ENCODE peak calls at places on chromosomes 3 and 15, in six cellular contexts. E is transverse colon, P is A549, X is stomach, S is heart left ventricle, Q is HepG2. R is an unnamed sample.

GRCh38 chr3:146019508-146019907 is 141.5 kb downstream of the PLOD2 start:
- DNase-seq in S (no peak), P (no peak), E (no peak), X (no peak), Q (no peak), R (no peak)

GRCh38 chr3:109806929-109807328 is 469.6 kb upstream of the DPPA4 start:
- DNase-seq in S (no peak), X (no peak), P (peak; percentile 2), E (no peak), Q (peak; percentile 5), R (peak; percentile 57)

GRCh38 chr3:29033511-29033910 is 247.4 kb upstream of the RBMS3 start:
- DNase-seq in E (no peak), P (no peak), Q (no peak), X (no peak), S (no peak), R (no peak)

GRCh38 chr3:174097686-174098085 is 700.1 kb downstream of the NLGN1 start:
- DNase-seq in S (no peak), Q (no peak), P (no peak), X (no peak), E (no peak), R (no peak)

GRCh38 chr15:33742807-33743206 is 225.5 kb upstream of the CHRM5 start:
- DNase-seq in S (no peak), X (no peak), P (no peak), E (no peak), Q (no peak), R (no peak)

GRCh38 chr3:72563690-72564370 is 284.4 kb downstream of the SHQ1 start:
- DNase-seq in P (no peak), Q (no peak), S (no peak), E (no peak), X (no peak), R (no peak)

GRCh38 chr3:13262493-13263211 is 157.5 kb downstream of the NUP210 start:
- DNase-seq in Q (peak; percentile 99), X (no peak), S (peak; percentile 41), E (no peak), P (peak; percentile 50), R (no peak)

GRCh38 chr15:92845109-92845508 is 55.0 kb upstream of the CHD2 start:
- DNase-seq in S (no peak), P (peak; percentile 72), X (no peak), E (no peak), Q (peak; percentile 28), R (no peak)

GRCh38 chr15:86756688-86757087 is 677.0 kb downstream of the AGBL1 start:
- DNase-seq in S (no peak), Q (no peak), P (peak; percentile 5), E (no peak), X (no peak), R (no peak)

GRCh38 chr3:5058463-5058862 is 63.6 kb upstream of the ARL8B start:
- DNase-seq in E (no peak), S (no peak), X (no peak), P (peak; percentile 55), Q (no peak), R (no peak)

GRCh38 chr3:45775571-45776290 is 20.6 kb downstream of the SLC6A20 start:
- DNase-seq in S (no peak), X (peak; percentile 23), P (no peak), E (no peak), Q (no peak), R (no peak)

GRCh38 chr3:186888569-186888968 is 41.8 kb upstream of the ST6GAL1 start:
- DNase-seq in P (no peak), S (no peak), Q (no peak), E (no peak), X (no peak), R (no peak)

GRCh38 chr3:118544458-118544857 is 490.2 kb downstream of the IGSF11 start:
- DNase-seq in S (no peak), P (peak; percentile 16), Q (no peak), X (no peak), E (peak; percentile 59), R (no peak)

GRCh38 chr3:161508852-161509477 is 12.4 kb downstream of the OTOL1 start:
- DNase-seq in S (no peak), P (peak; percentile 6), Q (no peak), X (no peak), E (no peak), R (no peak)

GRCh38 chr3:189142527-189142926 is 29.2 kb upstream of the TPRG1 start:
- DNase-seq in P (no peak), X (no peak), S (no peak), Q (no peak), E (no peak), R (no peak)

GRCh38 chr3:134035836-134036235 is 6.1 kb upstream of the SLCO2A1 start:
- DNase-seq in S (no peak), Q (no peak), X (no peak), P (no peak), E (no peak), R (peak; percentile 5)
- TF ChIP-seq POLR2A in S (no peak), Q (no peak), X (no peak), P (no peak), E (no peak), R (no peak)

GRCh38 chr3:69343875-69344274 is 42.0 kb downstream of the FRMD4B start:
- DNase-seq in P (no peak), S (no peak), Q (no peak), E (no peak), X (no peak), R (no peak)

GRCh38 chr3:69342074-69342473 is 43.8 kb downstream of the FRMD4B start:
- DNase-seq in E (no peak), X (no peak), P (no peak), Q (no peak), S (no peak), R (no peak)

GRCh38 chr3:69339766-69340165 is 46.1 kb downstream of the FRMD4B start:
- DNase-seq in X (no peak), E (no peak), Q (no peak), S (peak; percentile 55), P (no peak), R (no peak)

GRCh38 chr3:69338891-69339290 is 47.0 kb downstream of the FRMD4B start:
- DNase-seq in E (no peak), S (no peak), Q (no peak), X (no peak), P (no peak), R (peak; percentile 50)
- H3K9me3 ChIP-seq in E (no peaks in the 10 kb centered on the region), S (no peaks in the 10 kb centered on the region), Q (no peaks in the 10 kb centered on the region), X (no peaks in the 10 kb centered on the region), P (no peaks in the 10 kb centered on the region), R (no peaks in the 10 kb centered on the region)

GRCh38 chr15:82537351-82537908 is 2.8 kb downstream of the RPS17 start:
- DNase-seq in Q (no peak), X (peak; percentile 50), P (no peak), S (no peak), E (no peak), R (no peak)

GRCh38 chr15:82533801-82534200 is 6.5 kb downstream of the RPS17 start:
- DNase-seq in S (no peak), Q (no peak), P (no peak), E (no peak), X (no peak), R (no peak)

GRCh38 chr15:82535566-82536408 is 4.5 kb downstream of the RPS17 start:
- DNase-seq in X (no peak), P (no peak), E (no peak), S (no peak), Q (peak; percentile 58), R (no peak)

GRCh38 chr15:82538961-82539689 is 1.1 kb downstream of the RPS17 start:
- DNase-seq in E (no peak), Q (peak; percentile 29), X (no peak), S (no peak), P (no peak), R (no peak)

GRCh38 chr15:82536409-82537350 is 3.6 kb downstream of the RPS17 start:
- DNase-seq in Q (no peak), S (no peak), E (no peak), X (no peak), P (no peak), R (no peak)
- TF ChIP-seq POLR2A in Q (peak; percentile 25), S (no peak), E (no peak), X (no peak), P (no peak), R (no peak)

DNA sequence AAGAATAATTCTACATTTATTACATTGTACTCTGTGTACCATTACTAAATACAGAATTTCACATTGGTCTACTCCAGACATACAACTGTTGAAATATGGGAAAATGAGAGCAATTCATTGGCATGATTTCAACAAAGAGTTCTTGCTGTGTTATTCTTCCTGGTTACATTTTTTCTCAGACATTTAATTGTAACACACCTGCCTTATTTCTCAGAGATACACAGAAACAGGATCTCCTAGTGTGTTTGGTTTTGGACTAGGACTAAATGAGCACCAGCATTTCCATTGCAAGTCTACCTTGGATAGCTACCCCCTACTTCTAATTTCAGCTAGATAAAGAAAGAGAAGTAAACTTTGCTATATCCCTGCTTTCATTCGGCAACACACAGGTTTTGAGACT is 274.3 kb upstream of the CNTN4 start:
- DNase-seq in Q (no peak), X (no peak), S (no peak), E (no peak), P (no peak), R (no peak)
- H3K9me3 ChIP-seq in Q (peaks cover 95% of the 10 kb centered on the region), X (no peaks in the 10 kb centered on the region), S (no peaks in the 10 kb centered on the region), E (no peaks in the 10 kb centered on the region), P (peaks cover 3% of the 10 kb centered on the region), R (no peaks in the 10 kb centered on the region)

DNA sequence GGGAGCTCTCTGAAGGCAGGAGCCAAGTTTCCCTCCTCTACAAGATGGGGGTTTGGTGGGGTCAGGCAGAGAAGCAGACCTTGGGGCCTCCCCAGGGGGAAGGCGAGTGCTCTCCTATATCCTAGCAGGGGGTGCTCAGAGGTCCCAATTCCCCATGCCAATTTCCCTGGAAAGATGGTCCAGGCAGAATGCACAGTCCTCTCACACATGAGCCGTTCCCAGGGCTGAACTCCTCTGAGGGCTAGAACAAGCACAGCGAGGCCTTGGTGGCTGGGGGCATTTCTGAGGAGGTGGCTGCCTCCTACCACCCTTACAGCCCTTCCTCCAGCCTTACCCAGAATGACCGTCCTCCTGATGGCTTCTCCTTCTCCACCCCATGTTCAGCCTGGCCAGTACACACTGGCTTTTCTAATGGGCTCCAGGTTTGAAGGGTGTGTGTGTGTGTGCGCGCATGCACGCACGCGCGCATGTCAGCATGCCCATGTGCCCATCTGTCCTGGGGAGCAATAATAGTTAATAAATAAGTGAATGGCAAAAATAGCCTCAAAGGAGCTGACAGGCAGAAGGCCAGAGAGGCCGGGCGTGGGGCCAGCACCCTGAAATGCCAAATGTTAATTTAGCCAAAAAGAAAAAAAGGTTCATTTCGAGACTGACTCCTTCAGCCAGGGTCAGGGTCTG is 24.4 kb downstream of the ADCY5 start:
- DNase-seq in E (no peak), Q (no peak), X (no peak), S (no peak), P (no peak), R (no peak)
- TF ChIP-seq POLR2A in E (no peak), Q (no peak), X (no peak), S (no peak), P (no peak), R (no peak)

GRCh38 chr3:75951941-75952340 is 166.6 kb upstream of the ZNF717 start:
- DNase-seq in Q (no peak), P (no peak), E (no peak), X (no peak), S (no peak), R (no peak)
- H3K9me3 ChIP-seq in Q (peaks cover 64% of the 10 kb centered on the region), P (no peaks in the 10 kb centered on the region), E (no peaks in the 10 kb centered on the region), X (no peaks in the 10 kb centered on the region), S (no peaks in the 10 kb centered on the region), R (no peaks in the 10 kb centered on the region)